ENCODE peak calls at places on chromosome 22, in eight cellular contexts. S is body of pancreas; A is dorsolateral prefrontal cortex; Z is stomach; Q is upper lobe of right lung; P is mucosa of descending colon; J is CD4-positive, alpha-beta T cell; D is H1. E is an unnamed sample.

GRCh38 chr22:37208401-37209139 is 3.7 kb downstream of the SSTR3 start:
- DNase-seq in S (no peak), A (peak; percentile 12), Z (no peak), Q (peak; percentile 37), P (no peak), J (no peak), D (no peak), E (no peak)

GRCh38 chr22:30267382-30268302 is 991 bp upstream of the OSM start:
- DNase-seq in S (no peak), A (no peak), Z (no peak), Q (no peak), P (peak; percentile 62), J (peak; percentile 32), D (no peak), E (peak; percentile 36)

GRCh38 chr22:23055448-23056179 is 14.7 kb upstream of the GNAZ start:
- DNase-seq in S (no peak), A (no peak), Z (no peak), Q (no peak), P (peak; percentile 5), J (no peak), D (peak; percentile 10), E (no peak)

GRCh38 chr22:49774499-49775151 is 53.0 kb downstream of the BRD1 start:
- DNase-seq in S (no peak), A (no peak), Z (no peak), Q (no peak), P (peak; percentile 36), J (no peak), D (no peak), E (no peak)

GRCh38 chr22:49647346-49648026 is 180.2 kb downstream of the BRD1 start:
- DNase-seq in S (no peak), A (no peak), Z (no peak), Q (no peak), P (peak; percentile 6), J (no peak), D (no peak), E (no peak)

GRCh38 chr22:36155702-36156101 is 4.9 kb downstream of the APOL3 start:
- DNase-seq in S (peak; percentile 53), A (no peak), Z (peak; percentile 40), Q (peak; percentile 65), P (no peak), J (no peak), D (no peak), E (no peak)

GRCh38 chr22:41052661-41053490 is 39.5 kb upstream of the EP300 start:
- DNase-seq in S (no peak), A (no peak), Z (no peak), Q (no peak), P (no peak), J (no peak), D (no peak), E (no peak)

GRCh38 chr22:46563381-46564083 is 26.1 kb upstream of the CELSR1 start:
- DNase-seq in S (peak; percentile 80), A (peak; percentile 73), Z (peak; percentile 88), Q (peak; percentile 90), P (peak; percentile 87), J (peak; percentile 70), D (peak; percentile 91), E (peak; percentile 71)

GRCh38 chr22:20015971-20016733 is 471 bp downstream of the ARVCF start:
- DNase-seq in S (no peak), A (no peak), Z (peak; percentile 47), Q (peak; percentile 80), P (peak; percentile 69), J (no peak), D (peak; percentile 82), E (peak; percentile 32)

GRCh38 chr22:36954251-36955014 is 41.0 kb downstream of the CSF2RB start:
- DNase-seq in S (no peak), A (no peak), Z (no peak), Q (no peak), P (no peak), J (no peak), D (no peak), E (no peak)

GRCh38 chr22:28992565-28993326 is 68.9 kb downstream of the C22orf31 start:
- DNase-seq in S (no peak), A (no peak), Z (no peak), Q (no peak), P (no peak), J (no peak), D (no peak), E (no peak)

GRCh38 chr22:33803371-33803770 is 116.9 kb downstream of the LARGE1 start:
- DNase-seq in S (no peak), A (no peak), Z (no peak), Q (no peak), P (no peak), J (no peak), D (no peak), E (no peak)

GRCh38 chr22:42069801-42070516 is 653 bp downstream of the NAGA start:
- DNase-seq in S (no peak), A (no peak), Z (no peak), Q (no peak), P (no peak), J (no peak), D (no peak), E (no peak)

GRCh38 chr22:42068351-42068730 is 2.3 kb downstream of the NAGA start:
- DNase-seq in S (no peak), A (no peak), Z (no peak), Q (no peak), P (no peak), J (no peak), D (no peak), E (no peak)

GRCh38 chr22:42072606-42073330 is 1.3 kb upstream of the PHETA2 start:
- DNase-seq in S (no peak), A (no peak), Z (no peak), Q (no peak), P (no peak), J (no peak), D (no peak), E (no peak)

GRCh38 chr22:42073568-42074152 is 388 bp upstream of the PHETA2 start:
- DNase-seq in S (no peak), A (no peak), Z (no peak), Q (no peak), P (no peak), J (no peak), D (no peak), E (no peak)

DNA sequence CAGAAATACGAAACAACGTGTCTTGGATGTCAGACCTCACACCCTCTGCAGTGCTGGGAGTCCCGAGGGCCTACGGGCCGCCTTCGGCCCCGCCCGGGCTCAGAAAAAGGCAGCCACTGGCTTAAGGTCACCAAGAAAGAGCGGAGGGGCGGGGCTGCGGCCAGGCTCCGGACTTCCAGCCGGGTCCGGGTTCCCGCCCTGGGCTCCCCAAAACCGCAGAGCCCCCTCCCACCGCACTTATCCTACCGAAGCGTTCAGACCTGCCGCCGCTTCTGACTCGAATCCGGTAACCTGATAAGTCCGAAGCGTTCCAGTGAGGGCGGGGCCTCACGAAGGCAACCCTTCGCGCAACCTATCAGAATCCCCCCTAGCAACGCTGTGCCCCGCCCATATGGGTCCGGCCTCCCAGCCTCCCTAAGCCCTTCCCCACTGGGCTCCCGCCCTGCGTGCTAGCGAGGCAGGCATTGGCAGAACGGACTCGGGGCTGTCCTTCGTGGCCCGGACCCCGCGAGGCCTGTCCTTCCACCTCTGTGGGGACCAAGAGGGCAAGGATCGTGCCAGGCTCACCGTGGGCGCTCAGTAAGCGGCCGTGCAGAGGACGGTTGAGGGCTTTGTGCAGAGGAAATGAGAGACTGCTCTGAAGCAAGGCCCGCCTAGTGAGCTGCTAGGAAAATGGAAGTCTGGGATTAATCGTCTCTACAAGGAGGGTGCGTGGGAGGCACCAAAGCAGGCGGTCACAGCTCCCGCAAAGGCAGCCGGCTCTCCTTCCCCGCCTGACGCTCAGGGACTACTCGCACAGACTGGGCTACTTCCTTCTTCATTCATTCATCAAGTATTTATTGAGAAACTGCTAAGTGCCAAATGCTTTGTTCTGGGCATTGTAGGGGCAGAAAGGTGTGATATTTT is at the start of gene NAGA:
- DNase-seq in S (peak; percentile 95), A (peak; percentile 93), Z (peak; percentile 96), Q (peak; percentile 98), P (peak; percentile 98), J (peak; percentile 75), D (peak; percentile 91), E (peak; percentile 87)
- TF ChIP-seq CTCF in S (no peak), A (no peak), Z (no peak), Q (no peak), P (no peak), J (no peak), D (no peak), E (no peak)

GRCh38 chr22:22037740-22038139 is 55.2 kb upstream of the TOP3B start:
- DNase-seq in S (no peak), A (no peak), Z (no peak), Q (no peak), P (no peak), J (no peak), D (no peak), E (no peak)
- TF ChIP-seq CTCF in S (no peak), A (no peak), Z (no peak), Q (no peak), P (no peak), J (no peak), D (no peak), E (no peak)

DNA sequence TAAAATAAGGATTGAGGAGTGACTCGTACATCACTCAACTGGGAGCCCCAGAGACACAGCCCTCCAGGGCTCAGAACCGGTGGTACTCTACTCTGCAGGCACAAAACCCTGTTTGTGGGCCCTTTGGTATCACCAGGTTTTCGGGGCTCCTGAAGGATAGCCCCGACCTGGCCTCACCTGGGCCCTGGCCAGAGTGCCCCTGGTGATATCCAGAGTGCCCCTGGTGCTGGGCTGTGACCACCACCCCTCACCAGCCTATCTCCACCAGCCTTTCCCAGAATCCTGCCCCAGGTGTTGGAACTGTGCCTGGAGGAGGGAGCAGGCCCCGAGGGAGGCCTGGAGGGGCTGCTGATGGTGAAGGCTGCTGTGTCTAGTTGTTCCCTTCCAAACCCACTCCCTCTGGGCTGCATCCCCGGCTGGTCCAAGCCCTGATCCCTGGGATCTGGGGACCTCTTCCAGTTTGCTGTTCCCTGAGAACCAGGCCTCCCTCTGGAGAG is 2.2 kb upstream of the GGT5 start:
- DNase-seq in S (no peak), A (no peak), Z (no peak), Q (no peak), P (no peak), J (no peak), D (no peak), E (no peak)
- TF ChIP-seq CTCF in S (no peak), A (no peak), Z (no peak), Q (no peak), P (no peak), J (no peak), D (no peak), E (no peak)

GRCh38 chr22:27625769-27626674 is 175.5 kb downstream of the MN1 start:
- DNase-seq in S (no peak), A (no peak), Z (no peak), Q (no peak), P (no peak), J (no peak), D (no peak), E (no peak)

GRCh38 chr22:27626675-27627443 is 174.7 kb downstream of the MN1 start:
- DNase-seq in S (no peak), A (no peak), Z (no peak), Q (no peak), P (no peak), J (no peak), D (no peak), E (no peak)

GRCh38 chr22:27628341-27628740 is 173.2 kb downstream of the MN1 start:
- DNase-seq in S (no peak), A (no peak), Z (no peak), Q (no peak), P (no peak), J (no peak), D (no peak), E (no peak)

GRCh38 chr22:27627901-27628300 is 173.7 kb downstream of the MN1 start:
- DNase-seq in S (no peak), A (no peak), Z (no peak), Q (no peak), P (no peak), J (no peak), D (no peak), E (no peak)

GRCh38 chr22:27627444-27627833 is 174.1 kb downstream of the MN1 start:
- DNase-seq in S (no peak), A (no peak), Z (no peak), Q (no peak), P (no peak), J (no peak), D (no peak), E (no peak)
- TF ChIP-seq CTCF in S (no peak), A (no peak), Z (no peak), Q (no peak), P (no peak), J (no peak), D (peak; percentile 34), E (no peak)